ENCODE peak calls at places on chromosome 19, in nine cellular contexts. One of them, this sample, is unnamed.

GRCh38 chr19:18070181-18070580 is 16.6 kb downstream of the IL12RB1 start:
- DNase-seq in SHP77: no peak
- DNase-seq in activated effector memory CD4-positive, alpha-beta T cell treated with Interleukin-2 at 50 U/mL for 16 hours: no peak
- DNase-seq in HL-60: no peak
- DNase-seq in brain pericyte: no peak
- DNase-seq in skeletal muscle cell: no peak
- DNase-seq in stimulated activated CD4-positive, alpha-beta T cell treated with anti-CD3 and anti-CD28 coated beads, Interleukin-12 subunit alpha, Interleukin-12 subunit beta, amount 100 ng/mL, for 4 hours: no peak
- DNase-seq in NCI-H345: no peak
- DNase-seq in Daoy: peak
- DNase-seq in this sample: no peak

GRCh38 chr19:50040967-50041366 is 15.2 kb downstream of the ZNF473 start:
- DNase-seq in SHP77: no peak
- DNase-seq in activated effector memory CD4-positive, alpha-beta T cell treated with Interleukin-2 at 50 U/mL for 16 hours: no peak
- DNase-seq in HL-60: no peak
- DNase-seq in brain pericyte: no peak
- DNase-seq in skeletal muscle cell: no peak
- DNase-seq in stimulated activated CD4-positive, alpha-beta T cell treated with anti-CD3 and anti-CD28 coated beads, Interleukin-12 subunit alpha, Interleukin-12 subunit beta, amount 100 ng/mL, for 4 hours: no peak
- DNase-seq in NCI-H345: no peak
- DNase-seq in Daoy: no peak
- DNase-seq in this sample: no peak

GRCh38 chr19:41399091-41399490 is 1.5 kb downstream of the BCKDHA start:
- DNase-seq in SHP77: no peak
- DNase-seq in activated effector memory CD4-positive, alpha-beta T cell treated with Interleukin-2 at 50 U/mL for 16 hours: no peak
- DNase-seq in HL-60: no peak
- DNase-seq in brain pericyte: no peak
- DNase-seq in skeletal muscle cell: no peak
- DNase-seq in stimulated activated CD4-positive, alpha-beta T cell treated with anti-CD3 and anti-CD28 coated beads, Interleukin-12 subunit alpha, Interleukin-12 subunit beta, amount 100 ng/mL, for 4 hours: no peak
- DNase-seq in NCI-H345: no peak
- DNase-seq in Daoy: no peak
- DNase-seq in this sample: no peak

GRCh38 chr19:3029070-3029923 is at the start of gene TLE2:
- DNase-seq in SHP77: no peak
- DNase-seq in activated effector memory CD4-positive, alpha-beta T cell treated with Interleukin-2 at 50 U/mL for 16 hours: no peak
- DNase-seq in HL-60: no peak
- DNase-seq in brain pericyte: no peak
- DNase-seq in skeletal muscle cell: no peak
- DNase-seq in stimulated activated CD4-positive, alpha-beta T cell treated with anti-CD3 and anti-CD28 coated beads, Interleukin-12 subunit alpha, Interleukin-12 subunit beta, amount 100 ng/mL, for 4 hours: peak
- DNase-seq in NCI-H345: no peak
- DNase-seq in Daoy: no peak
- DNase-seq in this sample: no peak

GRCh38 chr19:48539503-48540096 is 12.4 kb upstream of the SULT2B1 start:
- DNase-seq in SHP77: peak
- DNase-seq in activated effector memory CD4-positive, alpha-beta T cell treated with Interleukin-2 at 50 U/mL for 16 hours: no peak
- DNase-seq in HL-60: no peak
- DNase-seq in brain pericyte: no peak
- DNase-seq in skeletal muscle cell: peak
- DNase-seq in stimulated activated CD4-positive, alpha-beta T cell treated with anti-CD3 and anti-CD28 coated beads, Interleukin-12 subunit alpha, Interleukin-12 subunit beta, amount 100 ng/mL, for 4 hours: no peak
- DNase-seq in NCI-H345: peak
- DNase-seq in Daoy: peak
- DNase-seq in this sample: peak

GRCh38 chr19:39398297-39398864 is 7.2 kb downstream of the MED29 start:
- DNase-seq in SHP77: no peak
- DNase-seq in activated effector memory CD4-positive, alpha-beta T cell treated with Interleukin-2 at 50 U/mL for 16 hours: peak
- DNase-seq in HL-60: peak
- DNase-seq in brain pericyte: no peak
- DNase-seq in skeletal muscle cell: peak
- DNase-seq in stimulated activated CD4-positive, alpha-beta T cell treated with anti-CD3 and anti-CD28 coated beads, Interleukin-12 subunit alpha, Interleukin-12 subunit beta, amount 100 ng/mL, for 4 hours: peak
- DNase-seq in NCI-H345: no peak
- DNase-seq in Daoy: peak
- DNase-seq in this sample: no peak

GRCh38 chr19:850221-850978 is 1.7 kb upstream of the ELANE start:
- DNase-seq in SHP77: peak
- DNase-seq in activated effector memory CD4-positive, alpha-beta T cell treated with Interleukin-2 at 50 U/mL for 16 hours: no peak
- DNase-seq in HL-60: peak
- DNase-seq in brain pericyte: peak
- DNase-seq in skeletal muscle cell: peak
- DNase-seq in stimulated activated CD4-positive, alpha-beta T cell treated with anti-CD3 and anti-CD28 coated beads, Interleukin-12 subunit alpha, Interleukin-12 subunit beta, amount 100 ng/mL, for 4 hours: no peak
- DNase-seq in NCI-H345: peak
- DNase-seq in Daoy: peak
- DNase-seq in this sample: peak

GRCh38 chr19:31676271-31677004 is 327.2 kb upstream of the TSHZ3 start:
- DNase-seq in SHP77: peak
- DNase-seq in activated effector memory CD4-positive, alpha-beta T cell treated with Interleukin-2 at 50 U/mL for 16 hours: no peak
- DNase-seq in HL-60: no peak
- DNase-seq in brain pericyte: no peak
- DNase-seq in skeletal muscle cell: no peak
- DNase-seq in stimulated activated CD4-positive, alpha-beta T cell treated with anti-CD3 and anti-CD28 coated beads, Interleukin-12 subunit alpha, Interleukin-12 subunit beta, amount 100 ng/mL, for 4 hours: no peak
- DNase-seq in NCI-H345: no peak
- DNase-seq in Daoy: peak
- DNase-seq in this sample: peak

GRCh38 chr19:4980838-4981680 is 12.1 kb downstream of the KDM4B start:
- DNase-seq in SHP77: no peak
- DNase-seq in activated effector memory CD4-positive, alpha-beta T cell treated with Interleukin-2 at 50 U/mL for 16 hours: no peak
- DNase-seq in HL-60: no peak
- DNase-seq in brain pericyte: no peak
- DNase-seq in skeletal muscle cell: no peak
- DNase-seq in stimulated activated CD4-positive, alpha-beta T cell treated with anti-CD3 and anti-CD28 coated beads, Interleukin-12 subunit alpha, Interleukin-12 subunit beta, amount 100 ng/mL, for 4 hours: no peak
- DNase-seq in NCI-H345: no peak
- DNase-seq in Daoy: no peak
- DNase-seq in this sample: no peak

GRCh38 chr19:54462713-54463530 is 656 bp downstream of the LENG9 start:
- DNase-seq in SHP77: peak
- DNase-seq in activated effector memory CD4-positive, alpha-beta T cell treated with Interleukin-2 at 50 U/mL for 16 hours: peak
- DNase-seq in HL-60: no peak
- DNase-seq in brain pericyte: no peak
- DNase-seq in skeletal muscle cell: peak
- DNase-seq in stimulated activated CD4-positive, alpha-beta T cell treated with anti-CD3 and anti-CD28 coated beads, Interleukin-12 subunit alpha, Interleukin-12 subunit beta, amount 100 ng/mL, for 4 hours: peak
- DNase-seq in NCI-H345: no peak
- DNase-seq in Daoy: peak
- DNase-seq in this sample: peak

GRCh38 chr19:33486407-33486806 is 35.2 kb downstream of the PEPD start:
- DNase-seq in SHP77: no peak
- DNase-seq in activated effector memory CD4-positive, alpha-beta T cell treated with Interleukin-2 at 50 U/mL for 16 hours: no peak
- DNase-seq in HL-60: no peak
- DNase-seq in brain pericyte: no peak
- DNase-seq in skeletal muscle cell: no peak
- DNase-seq in stimulated activated CD4-positive, alpha-beta T cell treated with anti-CD3 and anti-CD28 coated beads, Interleukin-12 subunit alpha, Interleukin-12 subunit beta, amount 100 ng/mL, for 4 hours: no peak
- DNase-seq in NCI-H345: no peak
- DNase-seq in Daoy: no peak
- DNase-seq in this sample: no peak

GRCh38 chr19:16258440-16258903 is 60.8 kb downstream of the AP1M1 start:
- DNase-seq in SHP77: no peak
- DNase-seq in activated effector memory CD4-positive, alpha-beta T cell treated with Interleukin-2 at 50 U/mL for 16 hours: no peak
- DNase-seq in HL-60: peak
- DNase-seq in brain pericyte: no peak
- DNase-seq in skeletal muscle cell: no peak
- DNase-seq in stimulated activated CD4-positive, alpha-beta T cell treated with anti-CD3 and anti-CD28 coated beads, Interleukin-12 subunit alpha, Interleukin-12 subunit beta, amount 100 ng/mL, for 4 hours: no peak
- DNase-seq in NCI-H345: no peak
- DNase-seq in Daoy: no peak
- DNase-seq in this sample: peak

GRCh38 chr19:40232949-40233810 is 6.7 kb upstream of the CCNP start:
- DNase-seq in SHP77: no peak
- DNase-seq in activated effector memory CD4-positive, alpha-beta T cell treated with Interleukin-2 at 50 U/mL for 16 hours: no peak
- DNase-seq in HL-60: no peak
- DNase-seq in brain pericyte: no peak
- DNase-seq in skeletal muscle cell: no peak
- DNase-seq in stimulated activated CD4-positive, alpha-beta T cell treated with anti-CD3 and anti-CD28 coated beads, Interleukin-12 subunit alpha, Interleukin-12 subunit beta, amount 100 ng/mL, for 4 hours: no peak
- DNase-seq in NCI-H345: no peak
- DNase-seq in Daoy: no peak
- DNase-seq in this sample: no peak

GRCh38 chr19:15280915-15281683 is 48.9 kb upstream of the EPHX3 start:
- DNase-seq in SHP77: peak
- DNase-seq in activated effector memory CD4-positive, alpha-beta T cell treated with Interleukin-2 at 50 U/mL for 16 hours: no peak
- DNase-seq in HL-60: peak
- DNase-seq in brain pericyte: no peak
- DNase-seq in skeletal muscle cell: peak
- DNase-seq in stimulated activated CD4-positive, alpha-beta T cell treated with anti-CD3 and anti-CD28 coated beads, Interleukin-12 subunit alpha, Interleukin-12 subunit beta, amount 100 ng/mL, for 4 hours: no peak
- DNase-seq in NCI-H345: peak
- DNase-seq in Daoy: peak
- DNase-seq in this sample: peak

GRCh38 chr19:7705387-7706187 is 3.7 kb upstream of the FCER2 start:
- DNase-seq in SHP77: no peak
- DNase-seq in activated effector memory CD4-positive, alpha-beta T cell treated with Interleukin-2 at 50 U/mL for 16 hours: peak
- DNase-seq in HL-60: peak
- DNase-seq in brain pericyte: no peak
- DNase-seq in skeletal muscle cell: no peak
- DNase-seq in stimulated activated CD4-positive, alpha-beta T cell treated with anti-CD3 and anti-CD28 coated beads, Interleukin-12 subunit alpha, Interleukin-12 subunit beta, amount 100 ng/mL, for 4 hours: peak
- DNase-seq in NCI-H345: no peak
- DNase-seq in Daoy: no peak
- DNase-seq in this sample: no peak

GRCh38 chr19:33671211-33671610 is 49.5 kb downstream of the CHST8 start:
- DNase-seq in SHP77: no peak
- DNase-seq in activated effector memory CD4-positive, alpha-beta T cell treated with Interleukin-2 at 50 U/mL for 16 hours: no peak
- DNase-seq in HL-60: no peak
- DNase-seq in brain pericyte: no peak
- DNase-seq in skeletal muscle cell: no peak
- DNase-seq in stimulated activated CD4-positive, alpha-beta T cell treated with anti-CD3 and anti-CD28 coated beads, Interleukin-12 subunit alpha, Interleukin-12 subunit beta, amount 100 ng/mL, for 4 hours: no peak
- DNase-seq in NCI-H345: no peak
- DNase-seq in Daoy: no peak
- DNase-seq in this sample: no peak

GRCh38 chr19:19043481-19043880 is 10.1 kb downstream of the ARMC6 start:
- DNase-seq in SHP77: no peak
- DNase-seq in activated effector memory CD4-positive, alpha-beta T cell treated with Interleukin-2 at 50 U/mL for 16 hours: no peak
- DNase-seq in HL-60: no peak
- DNase-seq in brain pericyte: no peak
- DNase-seq in skeletal muscle cell: no peak
- DNase-seq in stimulated activated CD4-positive, alpha-beta T cell treated with anti-CD3 and anti-CD28 coated beads, Interleukin-12 subunit alpha, Interleukin-12 subunit beta, amount 100 ng/mL, for 4 hours: no peak
- DNase-seq in NCI-H345: no peak
- DNase-seq in Daoy: no peak
- DNase-seq in this sample: no peak

GRCh38 chr19:40519352-40520322 is 52.8 kb downstream of the SPTBN4 start:
- DNase-seq in SHP77: peak
- DNase-seq in activated effector memory CD4-positive, alpha-beta T cell treated with Interleukin-2 at 50 U/mL for 16 hours: no peak
- DNase-seq in HL-60: no peak
- DNase-seq in brain pericyte: no peak
- DNase-seq in skeletal muscle cell: no peak
- DNase-seq in stimulated activated CD4-positive, alpha-beta T cell treated with anti-CD3 and anti-CD28 coated beads, Interleukin-12 subunit alpha, Interleukin-12 subunit beta, amount 100 ng/mL, for 4 hours: no peak
- DNase-seq in NCI-H345: no peak
- DNase-seq in Daoy: no peak
- DNase-seq in this sample: no peak

GRCh38 chr19:14301150-14301549 is 80.1 kb upstream of the ADGRE5 start:
- DNase-seq in SHP77: no peak
- DNase-seq in activated effector memory CD4-positive, alpha-beta T cell treated with Interleukin-2 at 50 U/mL for 16 hours: no peak
- DNase-seq in HL-60: no peak
- DNase-seq in brain pericyte: no peak
- DNase-seq in skeletal muscle cell: no peak
- DNase-seq in stimulated activated CD4-positive, alpha-beta T cell treated with anti-CD3 and anti-CD28 coated beads, Interleukin-12 subunit alpha, Interleukin-12 subunit beta, amount 100 ng/mL, for 4 hours: no peak
- DNase-seq in NCI-H345: no peak
- DNase-seq in Daoy: no peak
- DNase-seq in this sample: no peak

GRCh38 chr19:42850981-42851717 is 28.4 kb downstream of the PSG1 start:
- DNase-seq in SHP77: no peak
- DNase-seq in activated effector memory CD4-positive, alpha-beta T cell treated with Interleukin-2 at 50 U/mL for 16 hours: no peak
- DNase-seq in HL-60: no peak
- DNase-seq in brain pericyte: no peak
- DNase-seq in skeletal muscle cell: peak
- DNase-seq in stimulated activated CD4-positive, alpha-beta T cell treated with anti-CD3 and anti-CD28 coated beads, Interleukin-12 subunit alpha, Interleukin-12 subunit beta, amount 100 ng/mL, for 4 hours: no peak
- DNase-seq in NCI-H345: no peak
- DNase-seq in Daoy: peak
- DNase-seq in this sample: peak

GRCh38 chr19:49929121-49929610 is at the start of the genes ATF5 and NUP62:
- DNase-seq in SHP77: peak
- DNase-seq in activated effector memory CD4-positive, alpha-beta T cell treated with Interleukin-2 at 50 U/mL for 16 hours: peak
- DNase-seq in HL-60: peak
- DNase-seq in brain pericyte: no peak
- DNase-seq in skeletal muscle cell: no peak
- DNase-seq in stimulated activated CD4-positive, alpha-beta T cell treated with anti-CD3 and anti-CD28 coated beads, Interleukin-12 subunit alpha, Interleukin-12 subunit beta, amount 100 ng/mL, for 4 hours: peak
- DNase-seq in NCI-H345: peak
- DNase-seq in Daoy: peak
- DNase-seq in this sample: peak

GRCh38 chr19:39497850-39498261 is 891 bp upstream of the DLL3 start:
- DNase-seq in SHP77: peak
- DNase-seq in activated effector memory CD4-positive, alpha-beta T cell treated with Interleukin-2 at 50 U/mL for 16 hours: no peak
- DNase-seq in HL-60: no peak
- DNase-seq in brain pericyte: no peak
- DNase-seq in skeletal muscle cell: no peak
- DNase-seq in stimulated activated CD4-positive, alpha-beta T cell treated with anti-CD3 and anti-CD28 coated beads, Interleukin-12 subunit alpha, Interleukin-12 subunit beta, amount 100 ng/mL, for 4 hours: no peak
- DNase-seq in NCI-H345: peak
- DNase-seq in Daoy: peak
- DNase-seq in this sample: peak

GRCh38 chr19:5522106-5522505 is 45.6 kb downstream of the TINCR start:
- DNase-seq in SHP77: no peak
- DNase-seq in activated effector memory CD4-positive, alpha-beta T cell treated with Interleukin-2 at 50 U/mL for 16 hours: no peak
- DNase-seq in HL-60: no peak
- DNase-seq in brain pericyte: no peak
- DNase-seq in skeletal muscle cell: no peak
- DNase-seq in stimulated activated CD4-positive, alpha-beta T cell treated with anti-CD3 and anti-CD28 coated beads, Interleukin-12 subunit alpha, Interleukin-12 subunit beta, amount 100 ng/mL, for 4 hours: no peak
- DNase-seq in NCI-H345: no peak
- DNase-seq in Daoy: no peak
- DNase-seq in this sample: no peak